ENCODE peak calls at places on chromosomes 11 and 22, in six cellular contexts. One of them, this sample, is unnamed.
A peak's percentile ranks its signal among the peaks of the same experiment; 100 is the strongest.

GRCh38 chr11:71266114-71266833 is 13.9 kb upstream of the SHANK2 start:
- DNase-seq in transverse colon: peak; percentile 75
- DNase-seq in heart left ventricle: no peak
- DNase-seq in thyroid gland: no peak
- DNase-seq in breast epithelium: peak; percentile 72
- DNase-seq in HCT116: no peak
- DNase-seq in this sample: no peak

GRCh38 chr11:117885777-117886176 is 9.3 kb upstream of the FXYD6 start:
- DNase-seq in HCT116: no peak
- DNase-seq in thyroid gland: no peak
- DNase-seq in breast epithelium: peak; percentile 18
- DNase-seq in transverse colon: peak; percentile 49
- DNase-seq in heart left ventricle: peak; percentile 87
- DNase-seq in this sample: peak; percentile 89

GRCh38 chr11:31812392-31813241 is 1.5 kb upstream of the PAX6 start:
- DNase-seq in transverse colon: no peak
- DNase-seq in breast epithelium: no peak
- DNase-seq in HCT116: no peak
- DNase-seq in thyroid gland: no peak
- DNase-seq in heart left ventricle: no peak
- DNase-seq in this sample: no peak

GRCh38 chr11:125165111-125165663 is 636 bp downstream of the PKNOX2 start:
- DNase-seq in heart left ventricle: peak; percentile 28
- DNase-seq in transverse colon: no peak
- DNase-seq in thyroid gland: peak; percentile 52
- DNase-seq in HCT116: no peak
- DNase-seq in breast epithelium: no peak
- DNase-seq in this sample: no peak

GRCh38 chr11:36363361-36364272 is 67.5 kb downstream of the PRR5L start:
- DNase-seq in transverse colon: no peak
- DNase-seq in breast epithelium: no peak
- DNase-seq in HCT116: no peak
- DNase-seq in thyroid gland: no peak
- DNase-seq in heart left ventricle: no peak
- DNase-seq in this sample: no peak

GRCh38 chr11:96167233-96167632 is 175.8 kb downstream of the MAML2 start:
- DNase-seq in transverse colon: no peak
- DNase-seq in HCT116: no peak
- DNase-seq in breast epithelium: no peak
- DNase-seq in heart left ventricle: no peak
- DNase-seq in thyroid gland: no peak
- DNase-seq in this sample: no peak

GRCh38 chr22:30233582-30233981 is 13.0 kb downstream of the LIF start:
- DNase-seq in thyroid gland: no peak
- DNase-seq in breast epithelium: no peak
- DNase-seq in heart left ventricle: no peak
- DNase-seq in HCT116: no peak
- DNase-seq in transverse colon: no peak
- DNase-seq in this sample: no peak

GRCh38 chr11:34977039-34977906 is 60.9 kb downstream of the PDHX start:
- DNase-seq in transverse colon: no peak
- DNase-seq in heart left ventricle: no peak
- DNase-seq in breast epithelium: no peak
- DNase-seq in thyroid gland: no peak
- DNase-seq in HCT116: peak; percentile 33
- DNase-seq in this sample: no peak

GRCh38 chr11:73931039-73931645 is 19.7 kb upstream of the DNAJB13 start:
- DNase-seq in thyroid gland: peak; percentile 42
- DNase-seq in HCT116: peak; percentile 79
- DNase-seq in transverse colon: no peak
- DNase-seq in breast epithelium: no peak
- DNase-seq in heart left ventricle: no peak
- DNase-seq in this sample: peak; percentile 61

GRCh38 chr11:62394825-62395538 is 23.9 kb upstream of the SCGB1A1 start:
- DNase-seq in heart left ventricle: peak; percentile 81
- DNase-seq in transverse colon: peak; percentile 70
- DNase-seq in thyroid gland: peak; percentile 85
- DNase-seq in HCT116: peak; percentile 61
- DNase-seq in breast epithelium: peak; percentile 80
- DNase-seq in this sample: peak; percentile 85

GRCh38 chr11:85827768-85828639 is 17.1 kb upstream of the SYTL2 start:
- DNase-seq in thyroid gland: no peak
- DNase-seq in HCT116: peak; percentile 77
- DNase-seq in transverse colon: no peak
- DNase-seq in heart left ventricle: no peak
- DNase-seq in breast epithelium: no peak
- DNase-seq in this sample: no peak

GRCh38 chr11:77672276-77672675 is 34.7 kb upstream of the CLNS1A start:
- DNase-seq in thyroid gland: no peak
- DNase-seq in transverse colon: peak; percentile 61
- DNase-seq in breast epithelium: no peak
- DNase-seq in heart left ventricle: peak; percentile 24
- DNase-seq in HCT116: no peak
- DNase-seq in this sample: no peak

GRCh38 chr11:97607301-97608000 is 1217.6 kb downstream of the JRKL start:
- DNase-seq in HCT116: no peak
- DNase-seq in heart left ventricle: no peak
- DNase-seq in transverse colon: no peak
- DNase-seq in thyroid gland: no peak
- DNase-seq in breast epithelium: no peak
- DNase-seq in this sample: no peak

GRCh38 chr11:80118071-80118470 is 677.2 kb upstream of the TENM4 start:
- DNase-seq in heart left ventricle: no peak
- DNase-seq in breast epithelium: no peak
- DNase-seq in HCT116: no peak
- DNase-seq in transverse colon: no peak
- DNase-seq in thyroid gland: no peak
- DNase-seq in this sample: no peak

GRCh38 chr11:69447786-69448185 is 33.7 kb upstream of the LINC01488 start:
- DNase-seq in heart left ventricle: no peak
- DNase-seq in breast epithelium: no peak
- DNase-seq in HCT116: no peak
- DNase-seq in thyroid gland: peak; percentile 98
- DNase-seq in transverse colon: no peak
- DNase-seq in this sample: no peak

GRCh38 chr11:62588966-62589637 is 2.2 kb downstream of the TUT1 start:
- DNase-seq in breast epithelium: no peak
- DNase-seq in heart left ventricle: no peak
- DNase-seq in HCT116: no peak
- DNase-seq in transverse colon: no peak
- DNase-seq in thyroid gland: peak; percentile 53
- DNase-seq in this sample: no peak

GRCh38 chr11:2204361-2205213 is 33.0 kb upstream of the TH start:
- DNase-seq in breast epithelium: no peak
- DNase-seq in HCT116: no peak
- DNase-seq in thyroid gland: no peak
- DNase-seq in heart left ventricle: peak; percentile 4
- DNase-seq in transverse colon: peak; percentile 10
- DNase-seq in this sample: no peak

GRCh38 chr11:113546757-113547507 is 71.7 kb upstream of the DRD2 start:
- DNase-seq in heart left ventricle: no peak
- DNase-seq in breast epithelium: no peak
- DNase-seq in transverse colon: no peak
- DNase-seq in HCT116: no peak
- DNase-seq in thyroid gland: no peak
- DNase-seq in this sample: no peak

GRCh38 chr11:22920939-22921565 is 60.8 kb upstream of the CCDC179 start:
- DNase-seq in transverse colon: peak; percentile 8
- DNase-seq in breast epithelium: no peak
- DNase-seq in thyroid gland: peak; percentile 10
- DNase-seq in HCT116: no peak
- DNase-seq in heart left ventricle: no peak
- DNase-seq in this sample: peak; percentile 44

GRCh38 chr11:84390441-84391078 is 1104.4 kb upstream of the CCDC90B start:
- DNase-seq in thyroid gland: no peak
- DNase-seq in breast epithelium: no peak
- DNase-seq in HCT116: no peak
- DNase-seq in heart left ventricle: no peak
- DNase-seq in transverse colon: no peak
- DNase-seq in this sample: no peak

GRCh38 chr11:61467609-61468401 is 37.9 kb downstream of the SDHAF2 start:
- DNase-seq in HCT116: no peak
- DNase-seq in thyroid gland: no peak
- DNase-seq in heart left ventricle: peak; percentile 43
- DNase-seq in breast epithelium: no peak
- DNase-seq in transverse colon: no peak
- DNase-seq in this sample: no peak

GRCh38 chr11:130476922-130477491 is 28.6 kb downstream of the ADAMTS15 start:
- DNase-seq in thyroid gland: no peak
- DNase-seq in HCT116: no peak
- DNase-seq in heart left ventricle: no peak
- DNase-seq in breast epithelium: no peak
- DNase-seq in transverse colon: no peak
- DNase-seq in this sample: no peak

GRCh38 chr11:86162257-86162656 is 82.3 kb upstream of the EED start:
- DNase-seq in thyroid gland: peak; percentile 8
- DNase-seq in breast epithelium: no peak
- DNase-seq in HCT116: no peak
- DNase-seq in transverse colon: peak; percentile 27
- DNase-seq in heart left ventricle: no peak
- DNase-seq in this sample: peak; percentile 23

GRCh38 chr22:40345801-40346177 is 511 bp upstream of the ADSL start:
- DNase-seq in thyroid gland: no peak
- DNase-seq in breast epithelium: no peak
- DNase-seq in heart left ventricle: no peak
- DNase-seq in transverse colon: peak; percentile 67
- DNase-seq in HCT116: no peak
- DNase-seq in this sample: no peak

GRCh38 chr11:122814401-122814800 is 23.9 kb upstream of the CRTAM start:
- DNase-seq in breast epithelium: no peak
- DNase-seq in transverse colon: peak; percentile 12
- DNase-seq in HCT116: no peak
- DNase-seq in thyroid gland: no peak
- DNase-seq in heart left ventricle: no peak
- DNase-seq in this sample: no peak
- TF ChIP-seq CTCF in breast epithelium: no peak
- TF ChIP-seq CTCF in transverse colon: no peak
- TF ChIP-seq CTCF in HCT116: peak; percentile 55
- TF ChIP-seq CTCF in thyroid gland: no peak
- TF ChIP-seq CTCF in heart left ventricle: no peak
- TF ChIP-seq CTCF in this sample: no peak

GRCh38 chr11:65013692-65014145 is 241 bp upstream of the ARL2 start:
- DNase-seq in HCT116: peak; percentile 80
- DNase-seq in thyroid gland: peak; percentile 90
- DNase-seq in transverse colon: peak; percentile 92
- DNase-seq in heart left ventricle: peak; percentile 95
- DNase-seq in breast epithelium: peak; percentile 80
- DNase-seq in this sample: peak; percentile 94
- TF ChIP-seq POLR2A in HCT116: no peak
- TF ChIP-seq POLR2A in thyroid gland: peak; percentile 59
- TF ChIP-seq POLR2A in transverse colon: peak; percentile 75
- TF ChIP-seq POLR2A in heart left ventricle: no peak
- TF ChIP-seq POLR2A in breast epithelium: peak; percentile 20
- TF ChIP-seq POLR2A in this sample: no peak

DNA sequence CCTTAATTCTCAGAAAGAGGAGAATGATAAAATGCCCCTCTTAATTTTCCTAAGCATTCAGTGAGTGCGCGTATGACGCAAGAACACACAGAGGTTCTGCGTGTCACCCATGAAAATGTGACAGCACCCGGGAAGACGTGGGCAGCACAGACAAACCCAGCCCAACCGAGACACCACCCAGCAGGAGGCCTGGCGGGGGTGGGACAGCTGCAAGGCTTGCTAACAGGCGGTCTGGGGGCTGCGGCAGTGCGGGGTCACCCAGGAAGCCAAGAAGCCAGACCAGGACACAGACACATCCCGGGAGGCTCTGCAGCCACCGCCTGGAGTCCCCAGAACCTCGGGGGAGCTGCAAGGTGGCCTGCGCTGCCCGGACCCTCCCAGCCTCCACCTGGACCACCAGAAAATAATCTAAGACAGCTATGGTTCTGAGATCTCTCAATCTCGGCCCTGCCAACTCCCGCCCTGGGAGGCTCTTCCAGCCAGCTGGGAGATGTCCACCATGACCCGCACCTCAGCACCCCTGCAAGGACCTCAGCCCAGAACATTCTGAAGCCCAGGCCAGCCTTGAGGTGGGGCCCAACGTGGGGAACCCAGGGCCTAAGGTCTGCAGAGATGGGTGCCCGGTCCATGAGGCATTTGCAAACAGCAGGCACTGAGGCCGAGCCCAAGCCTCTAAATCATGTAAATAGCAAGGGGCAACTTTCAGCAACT is 47.2 kb downstream of the BRD1 start:
- DNase-seq in thyroid gland: no peak
- DNase-seq in breast epithelium: no peak
- DNase-seq in transverse colon: no peak
- DNase-seq in HCT116: no peak
- DNase-seq in heart left ventricle: no peak
- DNase-seq in this sample: no peak
- H3K27ac ChIP-seq in thyroid gland: no peak overlapping the region
- H3K27ac ChIP-seq in breast epithelium: no peak overlapping the region
- H3K27ac ChIP-seq in transverse colon: no peak overlapping the region
- H3K27ac ChIP-seq in HCT116: no peak overlapping the region
- H3K27ac ChIP-seq in heart left ventricle: no peak overlapping the region
- H3K27ac ChIP-seq in this sample: no peak overlapping the region

GRCh38 chr11:119728651-119729580 is at the start of gene NECTIN1:
- DNase-seq in thyroid gland: peak; percentile 84
- DNase-seq in heart left ventricle: peak; percentile 89
- DNase-seq in HCT116: peak; percentile 60
- DNase-seq in breast epithelium: peak; percentile 82
- DNase-seq in transverse colon: peak; percentile 91
- DNase-seq in this sample: peak; percentile 88

GRCh38 chr11:119728226-119728626 is 774 bp downstream of the NECTIN1 start:
- DNase-seq in HCT116: no peak
- DNase-seq in heart left ventricle: no peak
- DNase-seq in breast epithelium: no peak
- DNase-seq in thyroid gland: peak; percentile 38
- DNase-seq in transverse colon: peak; percentile 25
- DNase-seq in this sample: no peak

GRCh38 chr11:119726150-119726553 is 2.8 kb downstream of the NECTIN1 start:
- DNase-seq in transverse colon: no peak
- DNase-seq in heart left ventricle: no peak
- DNase-seq in HCT116: no peak
- DNase-seq in breast epithelium: no peak
- DNase-seq in thyroid gland: no peak
- DNase-seq in this sample: no peak

GRCh38 chr11:119726585-119727522 is 2.1 kb downstream of the NECTIN1 start:
- DNase-seq in thyroid gland: no peak
- DNase-seq in transverse colon: no peak
- DNase-seq in heart left ventricle: no peak
- DNase-seq in HCT116: no peak
- DNase-seq in breast epithelium: no peak
- DNase-seq in this sample: no peak

DNA sequence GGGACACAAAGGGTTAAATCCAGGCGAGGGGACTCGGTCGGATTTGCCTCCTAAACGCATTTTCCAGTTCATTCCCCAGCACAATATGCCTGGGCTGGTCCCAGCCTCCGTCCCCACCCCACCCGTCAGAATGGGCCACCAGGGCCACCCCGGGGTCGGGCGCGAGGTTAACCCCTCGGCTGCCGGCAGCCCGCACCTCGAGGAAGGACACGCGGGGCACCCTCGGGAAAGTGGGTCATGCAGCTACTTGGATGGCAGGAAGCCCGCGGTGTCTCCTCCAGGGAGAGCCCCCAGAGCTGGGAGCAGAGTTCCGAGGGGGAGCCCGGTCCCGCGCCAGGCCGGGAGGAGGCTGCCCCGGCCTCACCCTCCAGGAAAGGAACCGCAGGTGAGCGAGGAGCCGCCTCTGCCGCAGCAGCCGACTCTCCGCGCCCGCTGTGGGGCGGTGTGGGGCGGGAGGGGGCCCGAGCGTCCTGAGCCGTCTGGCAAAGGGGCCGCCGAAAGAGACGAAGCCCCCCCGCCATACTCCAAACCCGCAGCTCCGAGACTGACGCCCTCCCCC is 1.4 kb downstream of the NECTIN1 start:
- DNase-seq in HCT116: no peak
- DNase-seq in heart left ventricle: no peak
- DNase-seq in thyroid gland: peak; percentile 22
- DNase-seq in breast epithelium: no peak
- DNase-seq in transverse colon: peak; percentile 72
- DNase-seq in this sample: no peak
- TF ChIP-seq CTCF in HCT116: no peak
- TF ChIP-seq CTCF in heart left ventricle: no peak
- TF ChIP-seq CTCF in thyroid gland: no peak
- TF ChIP-seq CTCF in breast epithelium: no peak
- TF ChIP-seq CTCF in transverse colon: no peak
- TF ChIP-seq CTCF in this sample: no peak

This sample was measured in testis.